ENCODE peak calls at places on chromosomes 1 and 21, in ten cellular contexts. T is heart left ventricle, A is astrocyte of the hippocampus, D is pancreas, S is nephron progenitor cell, N is NCI-H1105, H is amniotic stem cell, G is cardiac fibroblast, X is C1 segment of cervical spinal cord, W is cardiac septum. O is an unnamed sample.

GRCh38 chr1:79161077-79161476 is 154.5 kb upstream of the ADGRL4 start:
- DNase-seq in T (no peak), A (peak; percentile 23), D (no peak), S (no peak), N (no peak), H (peak; percentile 39), G (peak; percentile 68), X (no peak), W (no peak), O (no peak)

GRCh38 chr1:201515062-201515750 is 8.3 kb upstream of the CSRP1 start:
- DNase-seq in T (no peak), A (no peak), D (no peak), S (no peak), N (no peak), H (no peak), G (no peak), X (no peak), W (no peak), O (no peak)

GRCh38 chr1:10899490-10900264 is 103.2 kb upstream of the CASZ1 start:
- DNase-seq in T (no peak), A (no peak), D (no peak), S (no peak), N (no peak), H (no peak), G (no peak), X (no peak), W (no peak), O (no peak)

GRCh38 chr1:22704440-22705067 is 6.1 kb upstream of the EPHB2 start:
- DNase-seq in T (peak; percentile 82), A (peak; percentile 93), D (peak; percentile 77), S (peak; percentile 87), N (peak; percentile 68), H (peak; percentile 84), G (peak; percentile 89), X (peak; percentile 75), W (peak; percentile 83), O (peak; percentile 84)

GRCh38 chr1:61173118-61173517 is 90.8 kb downstream of the NFIA start:
- DNase-seq in T (peak; percentile 61), A (no peak), D (no peak), S (no peak), N (no peak), H (no peak), G (no peak), X (no peak), W (no peak), O (peak; percentile 69)

GRCh38 chr1:19344372-19344810 is 32.3 kb downstream of the SLC66A1 start:
- DNase-seq in T (peak; percentile 44), A (peak; percentile 67), D (peak; percentile 25), S (peak; percentile 73), N (peak; percentile 44), H (no peak), G (peak; percentile 50), X (peak; percentile 8), W (no peak), O (peak; percentile 79)

GRCh38 chr1:213389061-213389581 is 338.1 kb downstream of the RPS6KC1 start:
- DNase-seq in T (no peak), A (peak; percentile 59), D (no peak), S (no peak), N (no peak), H (no peak), G (no peak), X (no peak), W (peak; percentile 14), O (no peak)

GRCh38 chr1:73162576-73162975 is 880.2 kb upstream of the NEGR1 start:
- DNase-seq in T (no peak), A (peak; percentile 26), D (no peak), S (no peak), N (no peak), H (no peak), G (no peak), X (no peak), W (no peak), O (no peak)

GRCh38 chr1:162305969-162306368 is 70.7 kb downstream of the SPATA46 start:
- DNase-seq in T (no peak), A (peak; percentile 61), D (peak; percentile 59), S (no peak), N (no peak), H (no peak), G (peak; percentile 5), X (no peak), W (no peak), O (no peak)

GRCh38 chr1:106523448-106523847 is 533.0 kb upstream of the PRMT6 start:
- DNase-seq in T (no peak), A (no peak), D (no peak), S (no peak), N (no peak), H (no peak), G (no peak), X (no peak), W (no peak), O (no peak)

GRCh38 chr21:27565418-27565817 is 598.5 kb upstream of the ADAMTS5 start:
- DNase-seq in T (no peak), A (no peak), D (no peak), S (no peak), N (no peak), H (no peak), G (no peak), X (no peak), W (no peak), O (no peak)

GRCh38 chr1:179968284-179968993 is 13.8 kb downstream of the CEP350 start:
- DNase-seq in T (no peak), A (no peak), D (no peak), S (no peak), N (no peak), H (no peak), G (no peak), X (no peak), W (no peak), O (no peak)

GRCh38 chr1:236403905-236404696 is 10.0 kb downstream of the EDARADD start:
- DNase-seq in T (no peak), A (no peak), D (no peak), S (no peak), N (no peak), H (no peak), G (no peak), X (no peak), W (no peak), O (no peak)